ENCODE peak calls at places on chromosomes 6 and 20, in eight cellular contexts. A is germinal center, L is RPMI7951, Z is kidney tubule cell, N is tibial nerve, W is amniotic epithelial cell, E is H54, J is cardiac septum. B is an unnamed sample.

GRCh38 chr6:22271044-22271443 is 25.8 kb downstream of the PRL start:
- DNase-seq in A (no peak), L (no peak), Z (no peak), N (no peak), W (no peak), E (no peak), J (no peak), B (peak)

GRCh38 chr6:166803455-166803854 is 152.9 kb downstream of the RNASET2 start:
- DNase-seq in A (no peak), L (peak), Z (no peak), N (no peak), W (no peak), E (no peak), J (no peak), B (no peak)

GRCh38 chr20:24483435-24484080 is 14.1 kb downstream of the SYNDIG1 start:
- DNase-seq in A (no peak), L (no peak), Z (no peak), N (no peak), W (no peak), E (no peak), J (peak), B (no peak)

GRCh38 chr6:121413831-121414368 is 21.5 kb upstream of the GJA1 start:
- DNase-seq in A (no peak), L (peak), Z (no peak), N (no peak), W (peak), E (no peak), J (no peak), B (peak)

GRCh38 chr6:138307816-138308727 is 69.6 kb upstream of the SMIM28 start:
- DNase-seq in A (no peak), L (peak), Z (peak), N (peak), W (peak), E (no peak), J (no peak), B (no peak)

GRCh38 chr6:24827162-24827561 is 28.4 kb upstream of the ARMH2 start:
- DNase-seq in A (no peak), L (no peak), Z (peak), N (no peak), W (peak), E (no peak), J (no peak), B (no peak)

GRCh38 chr6:152636675-152637421 is at the start of gene SYNE1:
- DNase-seq in A (peak), L (peak), Z (peak), N (no peak), W (peak), E (peak), J (peak), B (peak)

GRCh38 chr6:161618816-161619454 is 345.1 kb upstream of the AGPAT4 start:
- DNase-seq in A (no peak), L (peak), Z (peak), N (no peak), W (no peak), E (peak), J (no peak), B (peak)

GRCh38 chr6:118859517-118860064 is 34.4 kb upstream of the ASF1A start:
- DNase-seq in A (no peak), L (no peak), Z (no peak), N (no peak), W (no peak), E (no peak), J (no peak), B (no peak)

GRCh38 chr20:38426006-38426405 is 9.1 kb downstream of the SNHG17 start:
- DNase-seq in A (no peak), L (peak), Z (peak), N (no peak), W (peak), E (peak), J (no peak), B (peak)

GRCh38 chr20:49676581-49677291 is 36.9 kb downstream of the B4GALT5 start:
- DNase-seq in A (no peak), L (peak), Z (peak), N (no peak), W (peak), E (peak), J (no peak), B (peak)

GRCh38 chr6:34580707-34581560 is 24.8 kb upstream of the SPDEF start:
- DNase-seq in A (no peak), L (peak), Z (no peak), N (no peak), W (no peak), E (no peak), J (no peak), B (peak)

GRCh38 chr20:40486297-40486696 is 202.7 kb downstream of the MAFB start:
- DNase-seq in A (no peak), L (no peak), Z (no peak), N (no peak), W (no peak), E (no peak), J (no peak), B (no peak)

GRCh38 chr6:149867876-149868640 is 3.9 kb upstream of the LRP11 start:
- DNase-seq in A (no peak), L (no peak), Z (peak), N (no peak), W (peak), E (peak), J (no peak), B (no peak)

GRCh38 chr6:91476000-91476399 is 889.1 kb upstream of the MAP3K7 start:
- DNase-seq in A (no peak), L (peak), Z (peak), N (no peak), W (peak), E (no peak), J (no peak), B (peak)

GRCh38 chr6:152356016-152356415 is 281.1 kb downstream of the SYNE1 start:
- DNase-seq in A (no peak), L (no peak), Z (no peak), N (no peak), W (no peak), E (no peak), J (no peak), B (no peak)

GRCh38 chr6:169445661-169446581 is 192.3 kb upstream of the THBS2 start:
- DNase-seq in A (no peak), L (no peak), Z (no peak), N (no peak), W (no peak), E (no peak), J (no peak), B (no peak)

GRCh38 chr6:13859871-13860555 is 45.7 kb upstream of the MCUR1 start:
- DNase-seq in A (no peak), L (no peak), Z (no peak), N (no peak), W (no peak), E (no peak), J (no peak), B (peak)

GRCh38 chr6:168097621-168098430 is 18.8 kb upstream of the FRMD1 start:
- DNase-seq in A (no peak), L (no peak), Z (no peak), N (no peak), W (no peak), E (no peak), J (no peak), B (no peak)

GRCh38 chr6:43737272-43738081 is 32.5 kb upstream of the VEGFA start:
- DNase-seq in A (no peak), L (no peak), Z (no peak), N (no peak), W (no peak), E (no peak), J (peak), B (no peak)